ENCODE peak calls at places on chromosomes 2 and 18, in eight cellular contexts. One of them, this sample, is unnamed.

GRCh38 chr18:21391074-21391673 is 149.1 kb downstream of the GREB1L start:
- DNase-seq in AG09309: peak
- DNase-seq in AG04450: no peak
- DNase-seq in tibial nerve: no peak
- DNase-seq in kidney epithelial cell: peak
- DNase-seq in adrenal gland: no peak
- DNase-seq in astrocyte of the spinal cord: peak
- DNase-seq in coronary artery: no peak
- DNase-seq in this sample: no peak

GRCh38 chr2:24342110-24342910 is 18.0 kb downstream of the ITSN2 start:
- DNase-seq in astrocyte of the spinal cord: peak
- DNase-seq in adrenal gland: no peak
- DNase-seq in coronary artery: no peak
- DNase-seq in kidney epithelial cell: no peak
- DNase-seq in AG04450: no peak
- DNase-seq in tibial nerve: no peak
- DNase-seq in AG09309: no peak
- DNase-seq in this sample: no peak

GRCh38 chr2:10912796-10913445 is 1.2 kb downstream of the KCNF1 start:
- DNase-seq in kidney epithelial cell: no peak
- DNase-seq in coronary artery: no peak
- DNase-seq in tibial nerve: no peak
- DNase-seq in astrocyte of the spinal cord: no peak
- DNase-seq in AG09309: no peak
- DNase-seq in AG04450: no peak
- DNase-seq in adrenal gland: no peak
- DNase-seq in this sample: no peak

GRCh38 chr2:424306-425172 is 136.6 kb upstream of the ALKAL2 start:
- DNase-seq in AG04450: no peak
- DNase-seq in astrocyte of the spinal cord: peak
- DNase-seq in kidney epithelial cell: peak
- DNase-seq in AG09309: no peak
- DNase-seq in adrenal gland: no peak
- DNase-seq in tibial nerve: no peak
- DNase-seq in coronary artery: no peak
- DNase-seq in this sample: no peak

GRCh38 chr2:160358051-160358450 is 135.6 kb downstream of the RBMS1 start:
- DNase-seq in AG09309: peak
- DNase-seq in adrenal gland: no peak
- DNase-seq in coronary artery: no peak
- DNase-seq in kidney epithelial cell: no peak
- DNase-seq in tibial nerve: no peak
- DNase-seq in AG04450: no peak
- DNase-seq in astrocyte of the spinal cord: no peak
- DNase-seq in this sample: no peak

GRCh38 chr2:555164-555922 is 121.9 kb downstream of the TMEM18 start:
- DNase-seq in adrenal gland: no peak
- DNase-seq in AG04450: no peak
- DNase-seq in kidney epithelial cell: no peak
- DNase-seq in coronary artery: no peak
- DNase-seq in astrocyte of the spinal cord: peak
- DNase-seq in tibial nerve: no peak
- DNase-seq in AG09309: no peak
- DNase-seq in this sample: no peak

GRCh38 chr2:30653847-30654246 is 153.4 kb downstream of the CAPN13 start:
- DNase-seq in AG09309: no peak
- DNase-seq in tibial nerve: no peak
- DNase-seq in kidney epithelial cell: no peak
- DNase-seq in coronary artery: no peak
- DNase-seq in astrocyte of the spinal cord: peak
- DNase-seq in adrenal gland: no peak
- DNase-seq in AG04450: no peak
- DNase-seq in this sample: no peak

GRCh38 chr2:233600361-233600760 is 17.1 kb upstream of the UGT1A8 start:
- DNase-seq in AG09309: no peak
- DNase-seq in adrenal gland: no peak
- DNase-seq in kidney epithelial cell: no peak
- DNase-seq in coronary artery: no peak
- DNase-seq in astrocyte of the spinal cord: no peak
- DNase-seq in tibial nerve: no peak
- DNase-seq in AG04450: no peak
- DNase-seq in this sample: no peak

GRCh38 chr2:213688129-213688528 is 403.9 kb downstream of the SPAG16 start:
- DNase-seq in kidney epithelial cell: no peak
- DNase-seq in coronary artery: no peak
- DNase-seq in AG04450: no peak
- DNase-seq in AG09309: no peak
- DNase-seq in adrenal gland: no peak
- DNase-seq in tibial nerve: no peak
- DNase-seq in astrocyte of the spinal cord: no peak
- DNase-seq in this sample: no peak

DNA sequence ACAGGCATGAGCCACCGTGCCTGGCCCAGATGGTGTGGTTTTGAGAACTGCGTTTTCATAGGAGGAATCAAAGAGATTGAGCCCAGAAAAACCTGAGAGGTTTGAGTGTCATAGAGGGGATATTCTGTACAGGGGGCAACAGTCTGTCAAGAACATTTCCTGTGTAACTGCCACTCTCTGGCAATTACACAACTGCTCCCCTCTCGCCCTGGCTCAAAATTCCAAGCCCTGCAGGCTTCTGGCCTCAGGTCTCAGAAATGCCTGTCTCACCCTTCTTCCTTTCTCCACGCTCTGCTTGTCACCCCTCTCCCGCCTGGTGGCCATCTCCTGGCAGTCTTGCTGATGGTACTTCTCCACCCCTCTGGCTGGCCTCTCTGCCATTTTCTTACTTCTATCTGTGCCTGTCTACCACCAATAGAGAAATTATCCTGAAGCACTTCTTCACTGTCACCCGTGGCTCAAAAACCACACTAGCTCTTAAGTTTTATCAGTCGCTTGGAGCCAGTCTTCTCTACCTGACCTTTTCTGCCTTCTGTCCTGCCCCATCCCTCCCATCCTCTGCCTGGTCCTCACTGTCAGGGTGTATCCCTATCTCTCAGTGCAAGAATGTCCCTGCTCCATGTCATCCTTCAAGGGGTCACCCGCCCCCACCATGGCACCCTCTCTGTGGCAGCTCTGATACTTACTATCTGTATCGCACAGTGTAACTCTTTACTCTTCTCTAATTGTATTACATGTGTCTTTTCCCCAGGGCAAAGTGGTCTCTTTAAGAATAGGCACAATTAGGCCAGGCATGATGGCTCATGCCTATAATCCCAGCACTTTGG is 4.2 kb downstream of the VAMP5 start:
- DNase-seq in tibial nerve: no peak
- DNase-seq in astrocyte of the spinal cord: no peak
- DNase-seq in kidney epithelial cell: no peak
- DNase-seq in adrenal gland: no peak
- DNase-seq in coronary artery: no peak
- DNase-seq in AG04450: no peak
- DNase-seq in AG09309: no peak
- DNase-seq in this sample: no peak
- H3K4me3 ChIP-seq in tibial nerve: no peak
- H3K4me3 ChIP-seq in astrocyte of the spinal cord: no peak
- H3K4me3 ChIP-seq in kidney epithelial cell: no peak
- H3K4me3 ChIP-seq in adrenal gland: no peak
- H3K4me3 ChIP-seq in coronary artery: no peak
- H3K4me3 ChIP-seq in AG04450: no peak
- H3K4me3 ChIP-seq in AG09309: no peak
- H3K4me3 ChIP-seq in this sample: no peak

GRCh38 chr2:85756822-85757435 is 3.1 kb downstream of the ATOH8 start:
- DNase-seq in adrenal gland: no peak
- DNase-seq in AG04450: no peak
- DNase-seq in tibial nerve: no peak
- DNase-seq in AG09309: no peak
- DNase-seq in coronary artery: no peak
- DNase-seq in kidney epithelial cell: no peak
- DNase-seq in astrocyte of the spinal cord: no peak
- DNase-seq in this sample: no peak
- H3K4me3 ChIP-seq in adrenal gland: no peak
- H3K4me3 ChIP-seq in AG04450: no peak
- H3K4me3 ChIP-seq in tibial nerve: peak
- H3K4me3 ChIP-seq in AG09309: no peak
- H3K4me3 ChIP-seq in coronary artery: peak
- H3K4me3 ChIP-seq in kidney epithelial cell: no peak
- H3K4me3 ChIP-seq in astrocyte of the spinal cord: no peak
- H3K4me3 ChIP-seq in this sample: peak

GRCh38 chr2:112001942-112002341 is 53.1 kb upstream of the TMEM87B start:
- DNase-seq in kidney epithelial cell: no peak
- DNase-seq in adrenal gland: no peak
- DNase-seq in coronary artery: no peak
- DNase-seq in tibial nerve: no peak
- DNase-seq in AG04450: no peak
- DNase-seq in astrocyte of the spinal cord: peak
- DNase-seq in AG09309: no peak
- DNase-seq in this sample: no peak

GRCh38 chr2:111999809-112000208 is 55.3 kb upstream of the TMEM87B start:
- DNase-seq in adrenal gland: no peak
- DNase-seq in astrocyte of the spinal cord: no peak
- DNase-seq in tibial nerve: no peak
- DNase-seq in kidney epithelial cell: no peak
- DNase-seq in coronary artery: no peak
- DNase-seq in AG04450: no peak
- DNase-seq in AG09309: no peak
- DNase-seq in this sample: no peak

GRCh38 chr2:112000399-112001135 is 54.5 kb upstream of the TMEM87B start:
- DNase-seq in AG09309: no peak
- DNase-seq in adrenal gland: no peak
- DNase-seq in kidney epithelial cell: no peak
- DNase-seq in AG04450: no peak
- DNase-seq in astrocyte of the spinal cord: no peak
- DNase-seq in coronary artery: no peak
- DNase-seq in tibial nerve: no peak
- DNase-seq in this sample: no peak

GRCh38 chr2:112003585-112003984 is 51.5 kb upstream of the TMEM87B start:
- DNase-seq in kidney epithelial cell: no peak
- DNase-seq in coronary artery: no peak
- DNase-seq in AG04450: no peak
- DNase-seq in astrocyte of the spinal cord: no peak
- DNase-seq in tibial nerve: no peak
- DNase-seq in AG09309: no peak
- DNase-seq in adrenal gland: no peak
- DNase-seq in this sample: no peak

GRCh38 chr2:112001136-112001764 is 53.8 kb upstream of the TMEM87B start:
- DNase-seq in adrenal gland: no peak
- DNase-seq in kidney epithelial cell: no peak
- DNase-seq in tibial nerve: no peak
- DNase-seq in AG04450: no peak
- DNase-seq in AG09309: no peak
- DNase-seq in astrocyte of the spinal cord: peak
- DNase-seq in coronary artery: no peak
- DNase-seq in this sample: no peak
- H3K4me3 ChIP-seq in adrenal gland: no peak
- H3K4me3 ChIP-seq in kidney epithelial cell: no peak
- H3K4me3 ChIP-seq in tibial nerve: no peak
- H3K4me3 ChIP-seq in AG04450: no peak
- H3K4me3 ChIP-seq in AG09309: no peak
- H3K4me3 ChIP-seq in astrocyte of the spinal cord: no peak
- H3K4me3 ChIP-seq in coronary artery: no peak
- H3K4me3 ChIP-seq in this sample: no peak

DNA sequence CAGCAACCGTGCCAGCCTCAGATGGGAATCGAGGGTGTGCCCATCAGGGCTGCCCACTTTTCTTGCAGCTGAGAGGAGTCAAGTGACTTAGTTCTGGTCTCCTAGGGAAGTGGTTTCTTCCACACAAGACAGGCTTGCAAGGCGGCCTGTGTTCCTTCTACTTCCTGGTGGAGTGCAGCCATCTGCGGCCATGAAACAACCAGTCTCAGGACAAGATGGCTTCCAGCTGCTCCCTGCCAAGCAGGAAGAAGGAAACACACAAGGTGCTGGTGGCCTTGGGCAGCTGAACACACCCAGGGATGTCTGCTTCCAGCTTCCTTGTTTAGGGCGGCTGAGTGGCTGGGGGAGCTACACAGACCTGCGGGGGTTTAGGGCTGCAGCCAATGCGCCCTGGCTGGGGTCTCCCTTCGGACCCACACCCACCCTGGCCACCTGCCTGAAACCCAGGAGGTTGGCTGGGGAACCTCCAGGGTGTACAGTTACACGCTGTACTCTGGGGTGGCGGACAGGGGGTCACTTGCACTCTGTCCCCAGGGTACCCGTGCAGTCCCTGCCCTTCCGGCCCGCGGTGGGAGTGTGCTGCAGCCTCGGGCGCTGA is 34.7 kb downstream of the PTPN18 start:
- DNase-seq in coronary artery: no peak
- DNase-seq in AG04450: no peak
- DNase-seq in astrocyte of the spinal cord: no peak
- DNase-seq in adrenal gland: no peak
- DNase-seq in tibial nerve: no peak
- DNase-seq in kidney epithelial cell: no peak
- DNase-seq in AG09309: no peak
- DNase-seq in this sample: no peak
- H3K4me3 ChIP-seq in coronary artery: peak
- H3K4me3 ChIP-seq in AG04450: peak
- H3K4me3 ChIP-seq in astrocyte of the spinal cord: peak
- H3K4me3 ChIP-seq in adrenal gland: peak
- H3K4me3 ChIP-seq in tibial nerve: peak
- H3K4me3 ChIP-seq in kidney epithelial cell: peak
- H3K4me3 ChIP-seq in AG09309: peak
- H3K4me3 ChIP-seq in this sample: peak

GRCh38 chr2:98478861-98479770 is 34.5 kb downstream of the INPP4A start:
- DNase-seq in AG09309: no peak
- DNase-seq in coronary artery: no peak
- DNase-seq in adrenal gland: no peak
- DNase-seq in tibial nerve: no peak
- DNase-seq in kidney epithelial cell: no peak
- DNase-seq in astrocyte of the spinal cord: no peak
- DNase-seq in AG04450: no peak
- DNase-seq in this sample: no peak
- H3K4me3 ChIP-seq in AG09309: no peak
- H3K4me3 ChIP-seq in coronary artery: no peak
- H3K4me3 ChIP-seq in adrenal gland: no peak
- H3K4me3 ChIP-seq in tibial nerve: no peak
- H3K4me3 ChIP-seq in kidney epithelial cell: no peak
- H3K4me3 ChIP-seq in astrocyte of the spinal cord: no peak
- H3K4me3 ChIP-seq in AG04450: no peak
- H3K4me3 ChIP-seq in this sample: no peak